ENCODE peak calls at places on chromosomes 4 and X, in four cellular contexts. S is type B pancreatic cell; G is ecto neural progenitor cell; P is naive thymus-derived CD4-positive, alpha-beta T cell. E is an unnamed sample.

GRCh38 chr4:184810720-184811119 is 15.0 kb downstream of the ACSL1 start:
- DNase-seq in G (no peak), P (no peak), S (no peak), E (no peak)

GRCh38 chr4:186161138-186161537 is 30.2 kb upstream of the CYP4V2 start:
- DNase-seq in G (no peak), P (peak; percentile 18), S (no peak), E (peak; percentile 55)

GRCh38 chrX:106894392-106894909 is 8.7 kb downstream of the RIPPLY1 start:
- DNase-seq in G (peak; percentile 72), S (no peak), P (peak; percentile 28), E (no peak)

GRCh38 chr4:109411964-109412363 is 21.7 kb upstream of the SEC24B start:
- DNase-seq in S (no peak), P (no peak), G (no peak), E (no peak)

GRCh38 chr4:168710353-168710946 is 213.6 kb downstream of the PALLD start:
- DNase-seq in S (no peak), G (no peak), P (no peak), E (no peak)

GRCh38 chr4:87025023-87025613 is 90.3 kb downstream of the AFF1 start:
- DNase-seq in S (no peak), P (no peak), G (no peak), E (no peak)

GRCh38 chrX:8048466-8048865 is 121.3 kb upstream of the PNPLA4 start:
- DNase-seq in S (no peak), P (no peak), G (no peak), E (no peak)

GRCh38 chrX:20066968-20067708 is 49.6 kb downstream of the MAP7D2 start:
- DNase-seq in G (no peak), S (no peak), P (no peak), E (no peak)

GRCh38 chr4:13349096-13349495 is 135.0 kb downstream of the RAB28 start:
- DNase-seq in G (no peak), P (no peak), S (no peak), E (peak; percentile 14)

GRCh38 chr4:3710451-3711182 is 55.6 kb upstream of the ADRA2C start:
- DNase-seq in G (peak; percentile 86), S (no peak), P (no peak), E (no peak)

GRCh38 chrX:45711231-45711630 is 510.6 kb upstream of the DIPK2B start:
- DNase-seq in G (no peak), P (no peak), S (no peak), E (no peak)

GRCh38 chrX:17417411-17417810 is 42.4 kb downstream of the NHS start:
- DNase-seq in G (no peak), P (no peak), S (no peak), E (no peak)

GRCh38 chrX:134484039-134484438 is 24.1 kb downstream of the HPRT1 start:
- DNase-seq in S (no peak), G (no peak), P (no peak), E (no peak)

GRCh38 chr4:100591156-100591876 is 73.5 kb upstream of the EMCN start:
- DNase-seq in G (no peak), P (no peak), S (no peak), E (no peak)

GRCh38 chr4:76984127-76984526 is 34.6 kb downstream of the SEPTIN11 start:
- DNase-seq in G (no peak), S (no peak), P (no peak), E (no peak)

GRCh38 chrX:76153221-76153620 is 19.6 kb upstream of the PBDC1 start:
- DNase-seq in P (no peak), G (no peak), S (no peak), E (no peak)